ENCODE peak calls at places on chromosomes 7 and 10, in ten cellular contexts. G is OCI-LY7; K is substantia nigra; L is stomach; D is C1 segment of cervical spinal cord; U is left ventricle myocardium inferior; V is neuronal stem cell; E is stimulated activated CD4-positive, alpha-beta T cell treated with anti-CD3 and anti-CD28 coated beads, Interleukin-1b, Interleukin-23, amount 100 ng/mL, for 1 hour; F is GF-D8; M is A172. O is an unnamed sample.

GRCh38 chr10:52818019-52818418 is 45.4 kb upstream of the MBL2 start:
- DNase-seq in K (no peak), G (peak), D (no peak), L (no peak), U (no peak), M (peak), E (no peak), F (no peak), V (peak), O (no peak)

GRCh38 chr10:79184141-79184625 is 115.4 kb downstream of the ZMIZ1 start:
- DNase-seq in G (no peak), D (no peak), V (no peak), F (no peak), L (peak), K (no peak), M (peak), E (no peak), U (no peak), O (no peak)

GRCh38 chr10:114566064-114566463 is 92.0 kb downstream of the ABLIM1 start:
- DNase-seq in V (no peak), M (no peak), K (no peak), E (no peak), F (no peak), D (no peak), G (no peak), U (no peak), L (no peak), O (peak)

GRCh38 chr10:93006435-93007039 is 54.1 kb upstream of the CYP26C1 start:
- DNase-seq in L (no peak), F (no peak), E (no peak), M (peak), D (no peak), G (peak), U (no peak), K (no peak), V (peak), O (no peak)

GRCh38 chr7:41467596-41467995 is 235.3 kb downstream of the INHBA start:
- DNase-seq in K (no peak), U (no peak), G (no peak), V (no peak), F (no peak), D (no peak), M (no peak), L (no peak), E (no peak), O (no peak)

GRCh38 chr7:84274029-84274638 is 79.5 kb upstream of the SEMA3A start:
- DNase-seq in D (no peak), E (no peak), M (no peak), L (no peak), K (no peak), V (peak), F (no peak), G (no peak), U (no peak), O (no peak)

GRCh38 chr7:134141868-134142264 is 14.7 kb downstream of the LRGUK start:
- DNase-seq in K (no peak), M (no peak), E (no peak), G (no peak), L (no peak), V (no peak), U (no peak), F (no peak), D (no peak), O (no peak)

GRCh38 chr7:149381245-149381644 is 79.6 kb downstream of the ZNF777 start:
- DNase-seq in F (no peak), M (no peak), K (no peak), E (no peak), D (no peak), U (no peak), V (no peak), L (no peak), G (peak), O (no peak)

GRCh38 chr7:134078991-134079390 is 48.1 kb upstream of the LRGUK start:
- DNase-seq in E (no peak), L (no peak), D (no peak), G (peak), M (no peak), V (no peak), F (no peak), K (no peak), U (no peak), O (no peak)

GRCh38 chr10:132847856-132848255 is 61.9 kb upstream of the NKX6-2 start:
- DNase-seq in L (no peak), E (no peak), F (no peak), U (no peak), D (no peak), V (no peak), K (no peak), G (no peak), M (no peak), O (no peak)

GRCh38 chr10:76150139-76150885 is 718.9 kb downstream of the LRMDA start:
- DNase-seq in F (no peak), L (peak), K (no peak), M (no peak), D (peak), E (no peak), U (no peak), G (no peak), V (peak), O (no peak)